ENCODE peak calls at places on chromosomes 5 and 9, in four cellular contexts. W is IMR-90, P is mesendoderm, T is H1. H is an unnamed sample.

GRCh38 chr5:93622240-93622885 is 39.3 kb downstream of the NR2F1 start:
- DNase-seq in W (peak), P (peak), T (no peak), H (no peak)

GRCh38 chr5:181243020-181243520 is 636 bp downstream of the RACK1 start:
- DNase-seq in W (no peak), P (no peak), T (no peak), H (no peak)

GRCh38 chr5:138445547-138446271 is 6.9 kb downstream of the REEP2 start:
- DNase-seq in W (no peak), P (no peak), T (no peak), H (no peak)

GRCh38 chr5:371811-372555 is 50.5 kb downstream of the AHRR start:
- DNase-seq in W (no peak), P (no peak), T (peak), H (peak)

GRCh38 chr9:137167752-137168574 is 1.9 kb downstream of the LRRC26 start:
- DNase-seq in W (no peak), P (no peak), T (peak), H (peak)

GRCh38 chr9:70484232-70485130 is 70.0 kb upstream of the KLF9 start:
- DNase-seq in W (peak), P (peak), T (no peak), H (peak)

GRCh38 chr9:6014668-6015270 is 655 bp downstream of the RANBP6 start:
- DNase-seq in W (peak), P (peak), T (no peak), H (no peak)

GRCh38 chr5:54379590-54379989 is 69.2 kb upstream of the ARL15 start:
- DNase-seq in W (no peak), P (peak), T (no peak), H (no peak)

GRCh38 chr9:113409481-113409880 is 994 bp downstream of the POLE3 start:
- DNase-seq in W (no peak), P (no peak), T (no peak), H (no peak)

GRCh38 chr9:133008406-133008805 is 22.4 kb upstream of the GTF3C5 start:
- DNase-seq in W (no peak), P (no peak), T (no peak), H (no peak)

GRCh38 chr5:108654042-108654441 is 93.7 kb upstream of the FER start:
- DNase-seq in W (peak), P (no peak), T (no peak), H (no peak)

GRCh38 chr5:67561145-67561932 is 364.7 kb upstream of the CD180 start:
- DNase-seq in W (no peak), P (no peak), T (no peak), H (no peak)

GRCh38 chr5:106241409-106241808 is 1429.3 kb downstream of the EFNA5 start:
- DNase-seq in W (no peak), P (no peak), T (no peak), H (no peak)

GRCh38 chr9:87667164-87667738 is 58.7 kb upstream of the CTSL start:
- DNase-seq in W (no peak), P (peak), T (peak), H (peak)

GRCh38 chr9:33860200-33860871 is 43.4 kb downstream of the UBE2R2 start:
- DNase-seq in W (no peak), P (peak), T (no peak), H (no peak)

GRCh38 chr5:88145603-88146467 is 122.8 kb downstream of the TMEM161B start:
- DNase-seq in W (no peak), P (peak), T (peak), H (peak)

DNA sequence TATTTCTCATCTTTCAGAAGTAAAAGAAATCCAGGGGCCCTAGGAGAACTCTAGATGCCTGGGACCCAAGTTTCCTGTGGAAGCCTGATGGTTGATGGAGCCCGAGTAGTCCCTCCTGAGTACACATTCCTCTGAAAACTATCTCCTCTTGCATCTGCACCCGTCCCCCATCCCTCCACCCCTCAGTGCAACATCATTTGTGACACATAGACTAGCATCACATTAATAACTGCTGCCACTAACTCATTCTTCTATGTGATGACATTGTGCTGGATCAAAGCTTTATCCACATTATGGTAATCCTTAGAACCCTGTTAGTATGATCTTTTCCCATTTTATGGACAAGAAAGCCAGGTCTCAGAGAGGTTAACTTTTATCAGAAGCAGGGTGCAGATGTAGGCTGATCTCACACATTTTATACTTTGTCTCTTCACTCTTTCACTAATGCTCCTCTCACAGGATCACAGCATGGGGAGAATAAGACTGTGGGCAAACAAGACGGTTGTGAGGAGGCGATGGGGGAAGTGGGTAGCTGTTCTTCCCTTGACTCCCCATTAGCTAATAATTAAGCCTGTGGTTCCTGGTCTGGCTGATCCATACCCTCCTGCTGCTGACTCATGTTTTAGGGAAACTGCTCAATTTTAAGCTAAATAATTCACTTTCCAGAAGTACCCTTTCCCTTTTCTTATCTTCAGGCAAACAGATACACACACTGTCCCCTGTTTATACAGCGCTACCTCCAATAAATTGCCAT is 3.9 kb upstream of the HK3 start:
- DNase-seq in W (no peak), P (no peak), T (no peak), H (no peak)
- H4K5ac ChIP-seq in W (no peak), P (no peak), T (no peak), H (no peak)

GRCh38 chr5:74953601-74953960 is 87.4 kb upstream of the FAM169A start:
- DNase-seq in W (no peak), P (no peak), T (no peak), H (no peak)
- H2BK5ac ChIP-seq in W (peak), P (no peak), T (no peak), H (no peak)

GRCh38 chr9:14987858-14988257 is 77.6 kb upstream of the FREM1 start:
- DNase-seq in W (no peak), P (no peak), T (no peak), H (no peak)

GRCh38 chr9:14992025-14992424 is 81.8 kb upstream of the FREM1 start:
- DNase-seq in W (no peak), P (no peak), T (no peak), H (no peak)

GRCh38 chr9:14992516-14992915 is 82.3 kb upstream of the FREM1 start:
- DNase-seq in W (no peak), P (no peak), T (no peak), H (no peak)

GRCh38 chr9:14993061-14993800 is 83.0 kb upstream of the FREM1 start:
- DNase-seq in W (peak), P (peak), T (peak), H (peak)

DNA sequence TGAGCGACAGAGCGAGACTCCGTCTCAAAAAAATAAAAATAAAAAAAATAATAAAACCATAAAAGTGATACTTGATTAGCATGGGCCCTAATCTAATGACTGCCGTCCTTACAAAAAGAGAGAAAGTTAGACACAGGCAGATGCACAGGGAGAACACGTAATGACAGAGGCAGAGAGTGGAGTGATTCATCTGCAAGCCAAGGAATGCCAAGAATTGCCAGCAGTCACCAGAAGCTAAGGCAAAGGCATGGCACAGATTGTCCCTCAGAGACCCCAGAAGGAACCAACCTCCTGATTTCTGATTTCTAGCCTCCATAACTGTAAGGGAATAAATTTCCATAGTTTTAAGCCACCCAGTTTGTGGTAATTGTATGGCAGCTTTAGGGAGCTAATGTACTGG is 79.6 kb upstream of the FREM1 start:
- DNase-seq in W (no peak), P (no peak), T (no peak), H (no peak)
- H4K5ac ChIP-seq in W (no peak), P (no peak), T (no peak), H (no peak)

GRCh38 chr5:75566710-75567309 is 44.4 kb upstream of the ANKDD1B start:
- DNase-seq in W (peak), P (peak), T (no peak), H (no peak)
- H2BK5ac ChIP-seq in W (peak), P (no peak), T (no peak), H (no peak)

DNA sequence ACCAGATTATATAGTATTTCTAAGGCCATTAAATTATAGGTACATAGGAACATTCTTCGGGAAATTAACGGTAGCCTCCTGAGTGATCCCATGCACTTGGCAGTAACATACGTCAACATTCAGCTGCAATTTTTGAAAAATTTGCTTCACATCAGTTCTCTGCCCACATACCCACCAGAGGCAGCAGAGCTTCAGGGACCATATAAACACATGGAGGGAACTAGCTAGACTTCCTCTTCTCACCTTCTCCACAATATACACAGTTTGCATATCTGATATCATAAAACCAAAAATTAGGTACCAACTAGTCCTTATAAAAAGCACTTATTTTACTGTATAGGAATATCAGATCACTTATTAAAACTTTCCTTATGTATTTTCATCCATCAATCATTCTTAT is 4.8 kb downstream of the PSIP1 start:
- DNase-seq in W (no peak), P (no peak), T (no peak), H (no peak)
- H4K5ac ChIP-seq in W (no peak), P (no peak), T (no peak), H (no peak)

DNA sequence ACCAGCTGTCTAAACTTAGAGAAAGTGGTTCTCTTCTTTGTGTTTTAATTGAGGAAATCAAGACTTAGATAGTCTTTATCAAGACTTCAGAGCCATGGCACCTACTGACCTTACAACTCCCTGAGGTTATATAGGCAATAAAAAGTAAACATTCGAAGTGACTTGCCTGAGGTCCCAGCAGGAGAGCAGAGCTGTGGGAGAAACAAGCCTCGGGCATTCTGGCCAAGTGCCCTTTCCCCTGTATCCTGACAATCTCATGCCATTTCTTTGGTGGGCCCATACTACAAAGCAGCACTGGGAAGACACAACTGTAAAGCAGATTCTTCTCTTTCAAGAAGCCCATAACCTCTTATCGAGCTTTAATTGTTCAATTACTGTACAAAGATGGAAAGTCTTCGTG is 23.1 kb downstream of the FREM1 start:
- DNase-seq in W (no peak), P (no peak), T (no peak), H (no peak)
- H2BK5ac ChIP-seq in W (no peak), P (no peak), T (no peak), H (no peak)